ENCODE peak calls at places on chromosomes 13 and 19, in five cellular contexts. M is A549, D is H1, Q is GM12878, H is K562. C is an unnamed sample.

GRCh38 chr19:41880329-41880708 is 2.7 kb upstream of the ARHGEF1 start:
- DNase-seq in M (no peak), D (no peak), Q (no peak), H (no peak), C (no peak)

GRCh38 chr19:43311706-43312105 is 41.8 kb upstream of the CD177 start:
- DNase-seq in M (no peak), D (no peak), Q (no peak), H (no peak), C (no peak)

GRCh38 chr13:114148521-114148855 is 16.1 kb upstream of the RASA3 start:
- DNase-seq in M (no peak), D (no peak), Q (peak), H (no peak), C (no peak)

GRCh38 chr19:3368441-3368795 is 2.0 kb downstream of the NFIC start:
- DNase-seq in M (no peak), D (no peak), Q (no peak), H (peak), C (no peak)

GRCh38 chr19:31276831-31277230 is 72.4 kb downstream of the TSHZ3 start:
- DNase-seq in M (no peak), D (no peak), Q (no peak), H (no peak), C (no peak)

GRCh38 chr13:45231722-45232121 is 30.9 kb upstream of the KCTD4 start:
- DNase-seq in M (no peak), D (no peak), Q (no peak), H (peak), C (no peak)

GRCh38 chr19:4571305-4571917 is 11.9 kb upstream of the SEMA6B start:
- DNase-seq in M (no peak), D (no peak), Q (no peak), H (no peak), C (no peak)

GRCh38 chr13:74325106-74325505 is 190.9 kb upstream of the KLF12 start:
- DNase-seq in M (no peak), D (no peak), Q (no peak), H (no peak), C (peak)

GRCh38 chr19:58582985-58583384 is 9.8 kb upstream of the MZF1 start:
- DNase-seq in M (no peak), D (no peak), Q (no peak), H (no peak), C (no peak)

GRCh38 chr13:45879666-45880065 is 28.1 kb upstream of the SIAH3 start:
- DNase-seq in M (peak), D (peak), Q (no peak), H (peak), C (peak)

GRCh38 chr19:31140717-31141116 is 208.5 kb downstream of the TSHZ3 start:
- DNase-seq in M (no peak), D (no peak), Q (no peak), H (no peak), C (no peak)

GRCh38 chr19:38276942-38277517 is 12.7 kb downstream of the SPINT2 start:
- DNase-seq in M (no peak), D (no peak), Q (no peak), H (no peak), C (no peak)

GRCh38 chr13:113152894-113153809 is 5.3 kb upstream of the PROZ start:
- DNase-seq in M (no peak), D (peak), Q (no peak), H (peak), C (peak)

GRCh38 chr19:43683905-43684304 is 13.9 kb upstream of the PLAUR start:
- DNase-seq in M (no peak), D (no peak), Q (no peak), H (no peak), C (no peak)

GRCh38 chr13:26518433-26519084 is 38.9 kb upstream of the WASF3 start:
- DNase-seq in M (no peak), D (peak), Q (no peak), H (no peak), C (no peak)

GRCh38 chr13:99757756-99758464 is 213.7 kb downstream of the ZIC5 start:
- DNase-seq in M (no peak), D (peak), Q (no peak), H (no peak), C (no peak)

GRCh38 chr13:40389081-40389641 is 277.3 kb downstream of the FOXO1 start:
- DNase-seq in M (no peak), D (no peak), Q (peak), H (no peak), C (no peak)

GRCh38 chr19:10761443-10762242 is 43.8 kb downstream of the DNM2 start:
- DNase-seq in M (no peak), D (no peak), Q (no peak), H (no peak), C (no peak)

GRCh38 chr19:16342002-16342715 is 17.5 kb downstream of the KLF2 start:
- DNase-seq in M (no peak), D (no peak), Q (peak), H (no peak), C (no peak)

GRCh38 chr19:17673937-17674799 is 14.0 kb downstream of the UNC13A start:
- DNase-seq in M (no peak), D (no peak), Q (no peak), H (no peak), C (no peak)

GRCh38 chr19:40704491-40705361 is 12.0 kb downstream of the COQ8B start:
- DNase-seq in M (no peak), D (no peak), Q (no peak), H (no peak), C (no peak)

GRCh38 chr13:113187905-113188595 is 20.4 kb downstream of the PCID2 start:
- DNase-seq in M (no peak), D (no peak), Q (no peak), H (no peak), C (no peak)

GRCh38 chr13:99962242-99962641 is 9.3 kb downstream of the ZIC5 start:
- DNase-seq in M (no peak), D (no peak), Q (no peak), H (no peak), C (no peak)

GRCh38 chr13:85204668-85205344 is 594.4 kb downstream of the SLITRK6 start:
- DNase-seq in M (no peak), D (no peak), Q (no peak), H (no peak), C (no peak)

GRCh38 chr19:36041831-36042230 is 9.2 kb upstream of the CLIP3 start:
- DNase-seq in M (no peak), D (no peak), Q (no peak), H (no peak), C (peak)

GRCh38 chr19:38224014-38224862 is at the start of gene DPF1:
- DNase-seq in M (peak), D (peak), Q (peak), H (peak), C (peak)

GRCh38 chr13:25440081-25440480 is 68.3 kb downstream of the ATP8A2 start:
- DNase-seq in M (no peak), D (no peak), Q (no peak), H (no peak), C (no peak)

GRCh38 chr13:47249296-47249695 is 352.4 kb upstream of the HTR2A start:
- DNase-seq in M (no peak), D (no peak), Q (no peak), H (no peak), C (no peak)

GRCh38 chr13:22648325-22648758 is 532.4 kb upstream of the SGCG start:
- DNase-seq in M (no peak), D (peak), Q (no peak), H (no peak), C (no peak)

GRCh38 chr19:21128901-21129698 is 12.7 kb upstream of the ZNF431 start:
- DNase-seq in M (no peak), D (no peak), Q (no peak), H (no peak), C (peak)

GRCh38 chr13:63124863-63125262 is 1709.2 kb upstream of the PCDH20 start:
- DNase-seq in M (no peak), D (no peak), Q (no peak), H (no peak), C (peak)

GRCh38 chr13:31174018-31174417 is 12.3 kb upstream of the HSPH1 start:
- DNase-seq in M (no peak), D (no peak), Q (no peak), H (no peak), C (peak)

GRCh38 chr19:43554317-43554895 is 20.9 kb downstream of the XRCC1 start:
- DNase-seq in M (no peak), D (no peak), Q (no peak), H (no peak), C (no peak)

GRCh38 chr19:11142528-11143171 is 12.9 kb downstream of the SPC24 start:
- DNase-seq in M (peak), D (no peak), Q (no peak), H (peak), C (peak)

GRCh38 chr19:16078311-16078758 is 2.0 kb downstream of the TPM4 start:
- DNase-seq in M (no peak), D (no peak), Q (no peak), H (no peak), C (no peak)

GRCh38 chr13:113665582-113666323 is 1.3 kb upstream of the GRK1 start:
- DNase-seq in M (no peak), D (no peak), Q (no peak), H (no peak), C (no peak)

GRCh38 chr19:5143471-5144411 is 174.8 kb downstream of the KDM4B start:
- DNase-seq in M (no peak), D (no peak), Q (no peak), H (no peak), C (no peak)

GRCh38 chr13:67303661-67304333 is 73.7 kb upstream of the PCDH9 start:
- DNase-seq in M (no peak), D (no peak), Q (no peak), H (no peak), C (no peak)
- TF ChIP-seq HDAC2 in M (no peak), D (no peak), Q (no peak), H (no peak), C (no peak)

GRCh38 chr13:110062077-110062776 is 244.7 kb downstream of the COL4A1 start:
- DNase-seq in M (no peak), D (no peak), Q (no peak), H (no peak), C (no peak)
- TF ChIP-seq HDAC2 in M (no peak), D (no peak), Q (no peak), H (no peak), C (no peak)

GRCh38 chr19:33891773-33892172 is 95.1 kb downstream of the KCTD15 start:
- DNase-seq in M (no peak), D (no peak), Q (no peak), H (no peak), C (no peak)
- TF ChIP-seq HDAC2 in M (no peak), D (no peak), Q (no peak), H (no peak), C (no peak)

GRCh38 chr13:110610955-110611595 is 4.3 kb upstream of the NAXD start:
- DNase-seq in M (no peak), D (no peak), Q (peak), H (no peak), C (no peak)
- TF ChIP-seq HDAC2 in M (no peak), D (no peak), Q (no peak), H (no peak), C (no peak)

DNA sequence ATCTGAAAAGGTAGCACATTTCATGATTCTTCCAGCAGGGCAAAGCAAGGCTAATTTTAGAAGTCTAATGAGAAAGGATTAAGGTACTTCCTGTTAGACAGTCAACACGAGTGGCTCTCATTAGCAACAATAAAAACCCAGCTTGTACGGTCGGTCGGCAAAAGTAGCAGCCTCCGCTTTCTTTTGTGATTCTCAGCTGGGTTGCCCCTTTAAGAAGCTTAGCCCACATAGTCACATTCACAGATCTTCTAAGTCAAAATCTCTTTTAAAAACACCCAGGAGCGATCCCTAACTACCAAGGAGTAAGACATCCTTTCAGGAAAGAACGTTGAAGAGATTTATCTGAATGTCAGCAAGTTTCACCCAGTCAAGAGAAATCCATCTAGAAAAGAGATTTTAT is 684.8 kb downstream of the DIAPH3 start:
- DNase-seq in M (no peak), D (no peak), Q (no peak), H (no peak), C (no peak)
- TF ChIP-seq HDAC2 in M (no peak), D (no peak), Q (no peak), H (no peak), C (no peak)

GRCh38 chr19:29380581-29380980 is 145.2 kb upstream of the VSTM2B start:
- DNase-seq in M (no peak), D (no peak), Q (no peak), H (no peak), C (no peak)

GRCh38 chr19:29378543-29379105 is 147.2 kb upstream of the VSTM2B start:
- DNase-seq in M (no peak), D (peak), Q (no peak), H (no peak), C (no peak)

GRCh38 chr19:29381353-29382203 is 144.2 kb upstream of the VSTM2B start:
- DNase-seq in M (no peak), D (peak), Q (no peak), H (no peak), C (no peak)

GRCh38 chr19:29378126-29378525 is 147.7 kb upstream of the VSTM2B start:
- DNase-seq in M (no peak), D (peak), Q (no peak), H (no peak), C (no peak)

DNA sequence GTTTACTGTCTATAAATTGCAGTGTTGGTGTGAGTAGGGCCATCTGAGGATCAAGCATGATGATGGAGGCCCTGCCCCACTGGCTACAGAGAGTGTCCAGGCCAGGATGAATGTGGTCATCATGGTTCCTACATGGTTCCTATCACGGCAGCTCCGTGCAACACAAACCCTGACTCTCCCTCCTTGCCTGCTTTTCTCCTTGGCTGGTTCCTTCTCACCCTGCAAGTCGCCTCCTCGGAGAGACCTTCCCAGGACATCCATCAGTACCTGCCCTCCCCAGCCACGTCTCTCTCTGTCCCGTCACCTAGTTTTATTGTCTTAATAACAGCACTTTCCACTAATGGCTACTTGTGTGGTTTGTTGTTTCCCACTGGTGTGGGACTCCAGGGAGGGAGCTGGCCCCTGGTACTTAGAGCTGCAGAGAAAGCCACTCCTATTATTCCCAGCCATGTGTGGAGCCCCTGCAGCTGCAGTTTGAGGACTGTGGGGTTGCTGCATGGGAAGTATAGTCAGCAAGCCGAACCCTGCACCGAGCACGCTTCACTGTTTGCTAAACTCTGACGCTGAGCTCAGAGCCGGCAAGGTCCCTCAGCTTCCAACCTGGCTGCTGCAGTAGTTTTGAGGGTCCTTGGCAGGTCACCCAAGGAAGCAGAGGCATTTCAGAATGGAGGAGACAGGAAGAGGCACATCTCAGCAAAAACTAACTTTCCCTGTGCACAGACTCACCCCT is 146.4 kb upstream of the VSTM2B start:
- DNase-seq in M (no peak), D (peak), Q (no peak), H (no peak), C (no peak)
- TF ChIP-seq HDAC2 in M (no peak), D (no peak), Q (no peak), H (no peak), C (no peak)

C was measured in HepG2.